ENCODE peak calls at places on chromosomes 3 and 15, in eight cellular contexts. R is SJSA1, E is OCI-LY7, I is DND-41, J is astrocyte, A is right atrium auricular region, T is mesendoderm, C is breast epithelium. Q is an unnamed sample.
A peak's percentile ranks its signal among the peaks of the same experiment; 100 is the strongest.

GRCh38 chr3:195064300-195064931 is 206.5 kb downstream of the XXYLT1 start:
- DNase-seq in A (no peak), C (no peak), E (peak; percentile 80), I (no peak), R (no peak), T (no peak), J (no peak), Q (peak; percentile 6)

GRCh38 chr3:55376753-55377347 is 110.3 kb downstream of the WNT5A start:
- DNase-seq in T (peak; percentile 16), I (no peak), E (peak; percentile 85), R (no peak), J (no peak), C (no peak), A (no peak), Q (no peak)

GRCh38 chr3:27209595-27210264 is 159.5 kb downstream of the NEK10 start:
- DNase-seq in E (no peak), T (no peak), J (no peak), I (no peak), R (no peak), A (no peak), C (no peak), Q (no peak)

GRCh38 chr15:29538110-29538509 is 268.5 kb upstream of the NSMCE3 start:
- DNase-seq in J (no peak), C (no peak), E (no peak), I (no peak), T (no peak), R (no peak), A (no peak), Q (no peak)

GRCh38 chr3:32708672-32709283 is 23.8 kb downstream of the CNOT10 start:
- DNase-seq in A (no peak), I (no peak), T (peak; percentile 91), R (no peak), J (no peak), E (no peak), C (no peak), Q (no peak)

GRCh38 chr3:53084310-53085001 is 38.6 kb upstream of the SFMBT1 start:
- DNase-seq in E (no peak), I (no peak), T (no peak), C (no peak), R (no peak), J (peak; percentile 42), A (peak; percentile 63), Q (no peak)

GRCh38 chr3:124846189-124846588 is 41.0 kb downstream of the ITGB5 start:
- DNase-seq in J (peak; percentile 69), E (no peak), R (no peak), C (no peak), I (no peak), A (peak; percentile 80), T (no peak), Q (no peak)

GRCh38 chr3:59192473-59192872 is 142.6 kb upstream of the CFAP20DC start:
- DNase-seq in J (peak; percentile 93), T (no peak), A (no peak), R (no peak), I (no peak), C (no peak), E (no peak), Q (no peak)

GRCh38 chr15:74482661-74483060 is 21.7 kb upstream of the UBL7 start:
- DNase-seq in T (peak; percentile 81), J (no peak), C (no peak), R (no peak), I (no peak), A (no peak), E (peak; percentile 28), Q (no peak)

GRCh38 chr15:52424856-52425431 is 103.7 kb downstream of the MYO5A start:
- DNase-seq in I (no peak), A (no peak), J (no peak), E (no peak), C (no peak), T (no peak), R (no peak), Q (no peak)

GRCh38 chr15:80984856-80985255 is 4.8 kb downstream of the MESD start:
- DNase-seq in A (no peak), R (no peak), C (no peak), E (no peak), T (no peak), I (no peak), J (no peak), Q (no peak)

GRCh38 chr3:51307458-51307857 is 77.6 kb upstream of the MANF start:
- DNase-seq in E (no peak), A (no peak), J (no peak), I (no peak), R (no peak), T (no peak), C (no peak), Q (no peak)

GRCh38 chr3:51306093-51306492 is 79.0 kb upstream of the MANF start:
- DNase-seq in T (no peak), R (no peak), J (no peak), C (no peak), A (no peak), E (no peak), I (no peak), Q (no peak)

GRCh38 chr3:51311055-51311454 is 74.0 kb upstream of the MANF start:
- DNase-seq in T (peak; percentile 55), C (no peak), I (no peak), R (peak; percentile 14), A (no peak), J (peak; percentile 3), E (peak; percentile 17), Q (no peak)
- H3K4me3 ChIP-seq in T (no peak overlapping the region), C (no peak overlapping the region), I (no peak overlapping the region), R (no peak overlapping the region), A (no peak overlapping the region), J (no peak overlapping the region), E (no peak overlapping the region), Q (no peak overlapping the region)

GRCh38 chr3:197682713-197683112 is 54.0 kb downstream of the RUBCN start:
- DNase-seq in J (no peak), C (no peak), T (peak; percentile 27), I (no peak), R (no peak), A (no peak), E (no peak), Q (no peak)

GRCh38 chr3:197687570-197687969 is 49.1 kb downstream of the RUBCN start:
- DNase-seq in J (no peak), T (no peak), E (no peak), R (no peak), I (no peak), C (no peak), A (no peak), Q (no peak)

GRCh38 chr3:197690754-197691153 is 46.0 kb downstream of the RUBCN start:
- DNase-seq in E (no peak), A (no peak), J (no peak), R (no peak), C (no peak), I (no peak), T (no peak), Q (no peak)

GRCh38 chr3:197683191-197683590 is 53.5 kb downstream of the RUBCN start:
- DNase-seq in T (no peak), E (no peak), R (no peak), A (no peak), J (no peak), C (no peak), I (no peak), Q (no peak)

GRCh38 chr3:197686899-197687298 is 49.8 kb downstream of the RUBCN start:
- DNase-seq in C (no peak), I (no peak), T (no peak), E (no peak), R (no peak), J (no peak), A (no peak), Q (no peak)
- H3K36me3 ChIP-seq in C (no peaks in the 10 kb centered on the region), I (peaks cover 18% of the 10 kb centered on the region), T (no peaks in the 10 kb centered on the region), E (peaks cover 86% of the 10 kb centered on the region), R (peaks cover 21% of the 10 kb centered on the region), J (peaks cover 9% of the 10 kb centered on the region), A (peaks cover 51% of the 10 kb centered on the region), Q (no peaks in the 10 kb centered on the region)

GRCh38 chr15:66703540-66703941 is 1.5 kb downstream of the SMAD6 start:
- DNase-seq in I (peak; percentile 25), R (no peak), T (no peak), J (peak; percentile 45), A (no peak), E (peak; percentile 66), C (no peak), Q (peak; percentile 59)

GRCh38 chr15:66704783-66705113 is 2.7 kb downstream of the SMAD6 start:
- DNase-seq in R (no peak), C (no peak), E (no peak), A (no peak), J (no peak), I (no peak), T (no peak), Q (no peak)

GRCh38 chr15:66705277-66705927 is 3.4 kb downstream of the SMAD6 start:
- DNase-seq in E (no peak), T (no peak), A (no peak), I (no peak), C (no peak), R (no peak), J (no peak), Q (no peak)

GRCh38 chr15:66702770-66703539 is 919 bp downstream of the SMAD6 start:
- DNase-seq in I (peak; percentile 38), T (no peak), R (peak; percentile 44), C (no peak), E (peak; percentile 46), A (no peak), J (peak; percentile 14), Q (no peak)

DNA sequence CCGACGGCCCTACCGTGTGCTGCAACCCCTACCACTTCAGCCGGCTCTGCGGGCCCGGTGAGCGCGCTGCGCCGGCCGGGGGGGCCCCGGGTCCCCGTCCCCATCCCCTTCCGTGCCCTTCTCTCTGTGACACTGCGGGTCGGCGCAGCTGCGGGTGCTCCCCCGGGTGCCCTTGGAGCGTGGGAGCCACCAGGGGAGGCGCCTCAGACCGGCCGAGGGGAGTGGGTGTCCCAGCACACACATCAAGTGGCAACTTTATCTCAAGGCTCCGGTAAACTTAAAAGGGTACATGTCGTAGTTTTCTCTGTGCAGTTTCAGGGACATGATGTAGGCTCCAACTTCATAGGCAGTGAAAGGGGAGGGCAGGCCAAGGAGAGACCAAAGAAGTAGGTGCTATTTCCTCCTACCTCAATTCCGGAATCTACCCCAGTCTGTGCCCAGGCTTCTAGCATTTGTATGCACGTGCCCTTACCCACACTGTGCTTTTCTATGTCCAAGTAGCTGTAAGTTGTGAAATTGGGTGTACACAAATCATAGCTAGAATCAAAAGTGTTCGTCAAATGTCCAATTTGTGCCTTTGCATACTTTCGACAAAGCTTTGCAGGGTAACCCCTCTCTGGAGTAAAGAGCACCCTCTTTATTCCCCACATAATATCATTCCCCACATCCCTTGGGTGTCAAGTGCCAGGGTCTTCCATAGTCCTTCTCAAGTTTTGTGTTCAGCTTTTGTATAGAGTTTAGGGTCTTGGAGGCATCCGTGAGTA is 2.2 kb downstream of the SMAD6 start:
- DNase-seq in A (no peak), T (no peak), C (no peak), R (no peak), I (peak; percentile 45), E (peak; percentile 60), J (no peak), Q (no peak)
- H3K4me3 ChIP-seq in A (peak overlapping the region; percentile 75), T (peak overlapping the region; percentile 91), C (peak overlapping the region; percentile 73), R (peak overlapping the region; percentile 81), I (peak overlapping the region; percentile 59), E (peak overlapping the region; percentile 77), J (peak overlapping the region; percentile 82), Q (peak overlapping the region; percentile 68)

DNA sequence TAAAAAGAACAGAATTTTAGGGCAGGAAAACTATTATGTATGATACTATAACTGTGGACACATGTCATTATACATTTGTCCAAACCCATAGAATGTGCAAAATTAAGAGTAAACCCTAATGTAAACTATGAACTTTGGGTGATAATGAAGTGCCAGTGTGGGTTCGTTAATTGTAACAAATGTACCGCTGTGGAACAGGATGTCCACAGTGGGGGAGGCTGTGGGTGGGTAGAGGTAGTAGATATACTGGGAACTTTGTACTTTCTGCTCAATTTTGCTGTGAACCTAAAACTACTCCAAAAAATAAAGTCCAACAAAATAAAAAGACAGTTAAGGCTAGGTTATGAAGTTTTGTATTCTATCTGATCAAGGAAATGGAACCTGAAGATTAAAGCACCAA is 24.8 kb downstream of the CD96 start:
- DNase-seq in J (no peak), R (no peak), C (no peak), I (no peak), E (no peak), A (no peak), T (no peak), Q (no peak)
- H3K36me3 ChIP-seq in J (no peaks in the 10 kb centered on the region), R (no peaks in the 10 kb centered on the region), C (no peaks in the 10 kb centered on the region), I (peaks cover 58% of the 10 kb centered on the region), E (no peaks in the 10 kb centered on the region), A (no peaks in the 10 kb centered on the region), T (no peaks in the 10 kb centered on the region), Q (no peaks in the 10 kb centered on the region)

Q was measured in right lobe of liver.